ENCODE peak calls at places on chromosomes 1 and 21, in nine cellular contexts. L, U, M, Q, J, Z, F, T and G are unnamed samples.

GRCh38 chr1:3070304-3070653 is 1.3 kb downstream of the PRDM16 start:
- DNase-seq in J (no peak), L (no peak), U (no peak), Z (peak), Q (no peak), F (no peak), T (no peak), M (no peak), G (no peak)

GRCh38 chr1:7679873-7680790 is 91.0 kb upstream of the VAMP3 start:
- DNase-seq in J (peak), M (no peak), L (no peak), Z (peak), F (no peak), Q (no peak), T (peak), U (peak), G (no peak)

GRCh38 chr1:245225267-245225666 is 70.5 kb downstream of the KIF26B start:
- DNase-seq in M (no peak), L (no peak), T (no peak), U (no peak), Z (no peak), Q (no peak), J (no peak), F (no peak), G (no peak)

GRCh38 chr1:244502630-244503029 is 41.6 kb downstream of the CATSPERE start:
- DNase-seq in F (no peak), T (no peak), U (no peak), Q (no peak), J (no peak), L (no peak), Z (no peak), M (no peak), G (no peak)

GRCh38 chr21:34653522-34653921 is 15.3 kb upstream of the CLIC6 start:
- DNase-seq in Z (no peak), Q (no peak), U (no peak), M (no peak), T (no peak), F (no peak), J (no peak), L (no peak), G (no peak)

GRCh38 chr1:193031431-193031830 is 27.7 kb downstream of the UCHL5 start:
- DNase-seq in F (no peak), U (no peak), Z (no peak), M (no peak), J (no peak), T (peak), Q (peak), L (no peak), G (no peak)

GRCh38 chr21:44464351-44464750 is 9.0 kb downstream of the LRRC3 start:
- DNase-seq in T (no peak), Z (no peak), Q (no peak), L (no peak), J (no peak), U (no peak), M (no peak), F (no peak), G (no peak)

GRCh38 chr1:65235867-65236805 is 73.2 kb upstream of the DNAJC6 start:
- DNase-seq in U (no peak), F (peak), M (peak), J (peak), L (peak), Z (peak), T (peak), Q (peak), G (peak)

GRCh38 chr1:81230983-81231728 is 569.6 kb upstream of the ADGRL2 start:
- DNase-seq in Z (peak), L (no peak), F (no peak), J (no peak), M (no peak), T (no peak), Q (no peak), U (no peak), G (no peak)

GRCh38 chr1:21822349-21822748 is 10.3 kb downstream of the LDLRAD2 start:
- DNase-seq in Q (peak), Z (no peak), M (no peak), T (no peak), U (no peak), J (no peak), F (no peak), L (no peak), G (no peak)

GRCh38 chr21:32351428-32351827 is 41.4 kb downstream of the URB1 start:
- DNase-seq in M (no peak), Z (no peak), L (no peak), T (no peak), U (no peak), F (no peak), Q (no peak), J (no peak), G (no peak)

GRCh38 chr1:3656450-3657095 is 4.3 kb downstream of the TP73 start:
- DNase-seq in T (no peak), L (no peak), F (no peak), Z (no peak), M (no peak), Q (no peak), U (no peak), J (no peak), G (no peak)

GRCh38 chr21:27704567-27705166 is 737.8 kb upstream of the ADAMTS5 start:
- DNase-seq in J (no peak), L (no peak), Z (no peak), T (no peak), M (no peak), Q (no peak), U (no peak), F (no peak), G (no peak)

GRCh38 chr1:243718893-243719292 is 131.2 kb downstream of the AKT3 start:
- DNase-seq in J (no peak), T (peak), M (no peak), Z (no peak), F (peak), U (no peak), Q (no peak), L (no peak), G (no peak)

GRCh38 chr1:65255088-65256050 is 54.0 kb upstream of the DNAJC6 start:
- DNase-seq in Z (peak), J (peak), M (no peak), T (no peak), L (no peak), U (no peak), F (no peak), Q (no peak), G (no peak)